ENCODE peak calls at places on chromosomes 3 and 15, in six cellular contexts. E is occipital lobe, K is T47D, D is smooth muscle cell of the brain vasculature, W is NCI-H187 treated with DMSO at 0.1 percent for 48 hours, S is left lobe of liver. H is an unnamed sample.

GRCh38 chr15:24786347-24786746 is 110.8 kb downstream of the NPAP1 start:
- DNase-seq in E (no peak), K (no peak), S (no peak), W (no peak), D (no peak), H (no peak)

GRCh38 chr15:52709172-52709979 is 30.2 kb upstream of the ATOSA start:
- DNase-seq in E (no peak), S (peak), W (no peak), D (no peak), K (peak), H (no peak)

GRCh38 chr3:124814620-124815421 is 72.3 kb downstream of the ITGB5 start:
- DNase-seq in W (no peak), E (no peak), S (peak), D (no peak), K (peak), H (no peak)

GRCh38 chr3:9032236-9032777 is 69.0 kb upstream of the RAD18 start:
- DNase-seq in D (no peak), E (no peak), S (no peak), W (no peak), K (no peak), H (no peak)

GRCh38 chr3:193660698-193661400 is 67.8 kb downstream of the OPA1 start:
- DNase-seq in E (no peak), S (no peak), W (no peak), K (no peak), D (no peak), H (no peak)

GRCh38 chr15:29270169-29270955 is 740 bp upstream of the NSMCE3 start:
- DNase-seq in E (no peak), S (no peak), K (no peak), D (no peak), W (no peak), H (no peak)

GRCh38 chr3:125238759-125239158 is 26.2 kb upstream of the SLC12A8 start:
- DNase-seq in W (no peak), K (no peak), S (no peak), E (no peak), D (no peak), H (no peak)

GRCh38 chr15:31214864-31215489 is 111.7 kb upstream of the KLF13 start:
- DNase-seq in W (no peak), D (no peak), E (peak), S (peak), K (no peak), H (no peak)

GRCh38 chr3:42819351-42819965 is 10.2 kb downstream of the ACKR2 start:
- DNase-seq in W (no peak), S (no peak), D (no peak), K (peak), E (no peak), H (no peak)

GRCh38 chr3:66449411-66449931 is 51.4 kb downstream of the LRIG1 start:
- DNase-seq in S (no peak), E (no peak), K (no peak), D (no peak), W (no peak), H (peak)

GRCh38 chr3:150075417-150075865 is 104.7 kb upstream of the PFN2 start:
- DNase-seq in K (no peak), D (no peak), E (no peak), W (no peak), S (no peak), H (no peak)

GRCh38 chr3:195150194-195151118 is 120.5 kb downstream of the XXYLT1 start:
- DNase-seq in E (peak), W (peak), S (no peak), D (no peak), K (no peak), H (peak)

GRCh38 chr3:120908030-120908802 is at the start of gene STXBP5L:
- DNase-seq in E (peak), D (no peak), S (peak), K (peak), W (no peak), H (peak)

GRCh38 chr3:23608650-23609049 is 197.1 kb upstream of the UBE2E1 start:
- DNase-seq in W (no peak), D (no peak), S (no peak), E (no peak), K (no peak), H (no peak)

GRCh38 chr3:171309906-171310359 is 150.3 kb downstream of the TNIK start:
- DNase-seq in K (no peak), E (no peak), W (no peak), S (no peak), D (peak), H (no peak)

GRCh38 chr3:181417748-181418147 is 294.0 kb upstream of the SOX2 start:
- DNase-seq in S (no peak), E (peak), D (no peak), K (no peak), W (no peak), H (no peak)

GRCh38 chr3:116391296-116392201 is 53.7 kb downstream of the LSAMP start:
- DNase-seq in K (no peak), D (no peak), W (no peak), S (no peak), E (no peak), H (no peak)